ENCODE peak calls at places on chromosomes 13 and 19, in five cellular contexts. W is body of pancreas, V is lung, N is adrenal gland, C is PC-9. K is an unnamed sample.

GRCh38 chr19:20278342-20278741 is 111.3 kb downstream of the ZNF486 start:
- DNase-seq in C (peak; percentile 25), N (peak; percentile 48), W (peak; percentile 54), V (no peak), K (no peak)

GRCh38 chr19:50679177-50680125 is 30.2 kb downstream of the C19orf81 start:
- DNase-seq in N (peak; percentile 88), W (peak; percentile 72), C (peak; percentile 49), V (peak; percentile 80), K (peak; percentile 79)

GRCh38 chr19:54172413-54172763 is 572 bp downstream of the TMC4 start:
- DNase-seq in V (no peak), W (no peak), N (no peak), C (peak; percentile 96), K (no peak)

GRCh38 chr13:26965976-26966375 is 205.4 kb upstream of the GPR12 start:
- DNase-seq in V (no peak), N (peak; percentile 50), C (no peak), W (peak; percentile 81), K (no peak)

GRCh38 chr13:75326173-75327131 is 155.5 kb downstream of the TBC1D4 start:
- DNase-seq in V (no peak), N (no peak), W (no peak), C (no peak), K (peak; percentile 76)

GRCh38 chr13:34469212-34469983 is 472.7 kb upstream of the NBEA start:
- DNase-seq in V (no peak), W (no peak), N (no peak), C (peak; percentile 18), K (no peak)

GRCh38 chr13:45108716-45109706 is 11.3 kb upstream of the GTF2F2 start:
- DNase-seq in C (no peak), N (no peak), W (no peak), V (no peak), K (no peak)

GRCh38 chr13:67119481-67119883 is 110.7 kb downstream of the PCDH9 start:
- DNase-seq in W (no peak), N (no peak), C (peak; percentile 0), V (no peak), K (peak; percentile 79)

GRCh38 chr13:26965058-26965380 is 204.4 kb upstream of the GPR12 start:
- DNase-seq in V (no peak), C (no peak), N (no peak), W (no peak), K (no peak)

GRCh38 chr19:35558400-35559280 is 4.8 kb downstream of the ATP4A start:
- DNase-seq in W (no peak), N (no peak), C (no peak), V (no peak), K (no peak)

GRCh38 chr13:40974460-40975407 is 44.4 kb downstream of the ELF1 start:
- DNase-seq in W (peak; percentile 36), C (no peak), N (peak; percentile 30), V (no peak), K (peak; percentile 89)

GRCh38 chr13:110911880-110912279 is 3.0 kb downstream of the ANKRD10 start:
- DNase-seq in V (no peak), N (no peak), W (no peak), C (no peak), K (no peak)

GRCh38 chr13:52195052-52195837 is 35.8 kb upstream of the NEK3 start:
- DNase-seq in C (no peak), N (peak; percentile 92), V (peak; percentile 69), W (peak; percentile 86), K (peak; percentile 93)

DNA sequence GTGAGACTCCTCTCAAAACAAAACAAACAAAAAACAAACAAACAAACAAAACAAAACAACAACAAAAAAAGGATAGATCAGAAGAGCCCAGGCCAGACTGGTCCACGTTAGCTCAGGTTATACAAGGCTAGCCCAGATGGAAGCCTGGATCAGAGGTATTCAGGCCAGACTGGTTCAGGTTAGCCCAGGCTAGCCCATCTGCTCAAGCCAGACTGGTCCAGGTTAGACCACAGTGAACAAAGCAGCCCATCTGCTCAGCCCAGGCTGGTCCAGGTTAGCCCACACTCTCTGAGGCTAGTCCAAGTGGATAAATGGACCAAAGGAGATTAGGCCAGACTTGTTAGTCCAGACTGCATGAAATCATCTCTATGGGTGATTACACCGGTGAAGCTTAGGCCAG is 41.2 kb downstream of the CCL25 start:
- DNase-seq in W (no peak), C (no peak), N (no peak), V (no peak), K (no peak)
- H3K36me3 ChIP-seq in W (no peaks in the 10 kb centered on the region), C (no peaks in the 10 kb centered on the region), N (no peaks in the 10 kb centered on the region), V (no peaks in the 10 kb centered on the region), K (peaks cover 4% of the 10 kb centered on the region)

DNA sequence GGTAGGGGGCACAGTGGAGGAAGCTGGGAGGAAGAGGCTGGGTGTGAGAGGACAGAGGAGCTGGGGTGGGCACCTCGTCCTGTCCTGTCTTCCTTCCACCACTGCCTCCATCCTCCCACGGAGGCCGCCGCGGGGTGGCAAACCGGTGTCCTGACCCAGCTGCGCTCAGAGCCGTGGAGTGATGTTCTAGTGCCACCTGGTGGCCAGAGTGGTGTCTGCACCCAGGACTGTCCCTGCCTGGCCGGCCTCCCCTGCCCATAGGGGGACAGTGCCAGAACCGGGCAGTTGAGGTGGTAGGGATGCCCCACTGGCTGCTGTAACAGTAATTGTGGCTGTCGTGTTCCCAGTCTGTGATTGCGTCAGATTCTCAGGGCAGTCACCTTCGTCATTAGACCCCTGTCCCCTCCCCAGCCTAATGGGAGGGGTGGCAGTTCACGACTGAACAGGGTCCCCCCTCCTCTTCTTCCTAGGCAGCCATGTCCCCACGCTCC is 11.1 kb upstream of the ARRDC2 start:
- DNase-seq in N (peak; percentile 84), W (peak; percentile 87), V (peak; percentile 88), C (peak; percentile 89), K (peak; percentile 80)
- H3K27me3 ChIP-seq in N (no peaks in the 10 kb centered on the region), W (no peaks in the 10 kb centered on the region), V (no peaks in the 10 kb centered on the region), C (no peaks in the 10 kb centered on the region), K (peaks cover 11% of the 10 kb centered on the region)

DNA sequence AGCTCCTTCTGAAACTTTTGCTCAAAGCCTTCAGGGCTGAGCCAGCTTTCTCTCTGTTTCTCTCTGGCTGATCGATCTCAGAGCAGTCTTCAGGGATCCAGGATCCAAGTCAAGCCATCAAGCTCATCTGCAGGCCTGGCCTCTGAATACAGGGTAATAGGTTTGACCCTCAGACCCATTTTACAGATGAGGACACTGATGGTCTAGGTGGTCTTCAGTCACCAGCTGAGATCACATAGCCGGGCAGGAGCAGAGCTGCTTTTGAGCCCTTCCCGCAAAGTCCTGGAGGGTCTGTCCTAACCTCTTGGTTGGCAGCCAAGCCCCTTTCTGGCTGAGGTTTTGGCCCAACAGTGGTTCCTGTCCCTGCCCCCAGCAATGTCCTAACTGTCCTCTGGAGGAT is 5.6 kb upstream of the PEAK3 start:
- DNase-seq in C (no peak), N (no peak), V (no peak), W (no peak), K (no peak)
- H3K4me1 ChIP-seq in C (no peaks in the 10 kb centered on the region), N (no peaks in the 10 kb centered on the region), V (no peaks in the 10 kb centered on the region), W (peaks cover 26% of the 10 kb centered on the region), K (peaks cover 4% of the 10 kb centered on the region)

GRCh38 chr13:106846571-106846970 is 278.6 kb upstream of the ARGLU1 start:
- DNase-seq in C (no peak), W (no peak), V (no peak), N (no peak), K (no peak)

GRCh38 chr13:106851251-106851650 is 283.3 kb upstream of the ARGLU1 start:
- DNase-seq in V (no peak), C (no peak), N (no peak), W (no peak), K (no peak)

GRCh38 chr13:106847049-106847448 is 279.1 kb upstream of the ARGLU1 start:
- DNase-seq in C (peak; percentile 51), V (no peak), N (no peak), W (no peak), K (no peak)
- H3K36me3 ChIP-seq in C (no peaks in the 10 kb centered on the region), V (no peaks in the 10 kb centered on the region), N (no peaks in the 10 kb centered on the region), W (no peaks in the 10 kb centered on the region), K (no peaks in the 10 kb centered on the region)

DNA sequence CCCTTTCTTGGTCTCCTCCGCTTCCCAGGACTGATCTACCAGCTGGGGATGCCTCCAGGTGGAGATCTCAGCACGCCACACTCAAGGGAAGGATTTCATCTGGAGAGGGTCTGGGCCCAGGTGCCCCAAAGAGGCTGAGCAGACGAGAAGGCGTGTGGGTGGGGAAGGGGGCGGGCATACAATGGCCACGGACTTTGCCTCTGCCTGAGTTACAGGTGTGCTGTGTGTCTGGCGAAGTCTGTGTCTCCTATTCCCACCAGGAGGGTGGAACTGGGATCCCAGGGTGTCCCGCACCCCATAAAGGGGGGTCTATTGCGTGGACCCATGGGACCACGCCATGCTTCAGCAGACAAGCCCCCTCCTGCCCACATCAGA is 3.6 kb downstream of the TLE2 start:
- DNase-seq in N (no peak), W (no peak), C (no peak), V (no peak), K (no peak)
- H3K27me3 ChIP-seq in N (no peaks in the 10 kb centered on the region), W (no peaks in the 10 kb centered on the region), C (no peaks in the 10 kb centered on the region), V (no peaks in the 10 kb centered on the region), K (peaks cover 7% of the 10 kb centered on the region)

DNA sequence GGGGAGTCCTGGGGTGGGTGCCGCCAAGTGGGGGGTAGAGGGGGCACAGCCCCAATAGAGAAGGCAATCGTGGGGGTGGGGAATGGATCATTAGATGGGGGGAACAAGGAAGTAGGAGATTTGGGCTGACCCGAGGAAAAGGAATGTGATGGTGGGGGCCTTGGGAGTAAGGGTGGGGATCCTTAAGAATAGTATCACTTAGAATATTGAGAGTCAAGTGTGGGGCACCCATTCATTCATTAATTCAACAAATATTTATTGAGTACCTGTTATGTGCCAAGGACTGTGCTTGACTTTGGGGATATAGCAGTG is 641 bp downstream of the PPP5C start:
- DNase-seq in W (no peak), V (no peak), C (no peak), N (no peak), K (no peak)
- H3K4me1 ChIP-seq in W (peaks cover 57% of the 10 kb centered on the region), V (peaks cover 7% of the 10 kb centered on the region), C (peaks cover 12% of the 10 kb centered on the region), N (peaks cover 35% of the 10 kb centered on the region), K (peaks cover 13% of the 10 kb centered on the region)

GRCh38 chr13:20045946-20046548 is 87.5 kb downstream of the ZMYM2 start:
- DNase-seq in W (no peak), C (no peak), N (no peak), V (no peak), K (no peak)
- H3K36me3 ChIP-seq in W (no peaks in the 10 kb centered on the region), C (no peaks in the 10 kb centered on the region), N (no peaks in the 10 kb centered on the region), V (peaks cover 3% of the 10 kb centered on the region), K (peaks cover 6% of the 10 kb centered on the region)